ENCODE peak calls at places on chromosome 3, in four cellular contexts. One of them, this sample, is unnamed.
A peak's percentile ranks its signal among the peaks of the same experiment; 100 is the strongest.

GRCh38 chr3:14222457-14222856 is 43.8 kb downstream of the LSM3 start:
- DNase-seq in small intestine: no peak
- DNase-seq in cardiac muscle cell: no peak
- DNase-seq in naive thymus-derived CD4-positive, alpha-beta T cell: no peak
- DNase-seq in this sample: no peak

GRCh38 chr3:131549340-131549739 is 46.6 kb upstream of the MRPL3 start:
- DNase-seq in small intestine: no peak
- DNase-seq in cardiac muscle cell: no peak
- DNase-seq in naive thymus-derived CD4-positive, alpha-beta T cell: no peak
- DNase-seq in this sample: no peak

GRCh38 chr3:190053919-190054672 is 66.6 kb downstream of the P3H2 start:
- DNase-seq in small intestine: no peak
- DNase-seq in cardiac muscle cell: peak; percentile 62
- DNase-seq in naive thymus-derived CD4-positive, alpha-beta T cell: no peak
- DNase-seq in this sample: no peak

GRCh38 chr3:107431298-107432012 is 54.2 kb downstream of the CCDC54 start:
- DNase-seq in small intestine: peak; percentile 64
- DNase-seq in cardiac muscle cell: peak; percentile 67
- DNase-seq in naive thymus-derived CD4-positive, alpha-beta T cell: peak; percentile 45
- DNase-seq in this sample: no peak

GRCh38 chr3:57199895-57200297 is at the start of gene HESX1:
- DNase-seq in small intestine: no peak
- DNase-seq in cardiac muscle cell: no peak
- DNase-seq in naive thymus-derived CD4-positive, alpha-beta T cell: no peak
- DNase-seq in this sample: no peak

GRCh38 chr3:195129644-195130492 is 141.1 kb downstream of the XXYLT1 start:
- DNase-seq in small intestine: no peak
- DNase-seq in cardiac muscle cell: no peak
- DNase-seq in naive thymus-derived CD4-positive, alpha-beta T cell: no peak
- DNase-seq in this sample: no peak

GRCh38 chr3:12948891-12949711 is 107.7 kb upstream of the RPL32 start:
- DNase-seq in small intestine: no peak
- DNase-seq in cardiac muscle cell: peak; percentile 62
- DNase-seq in naive thymus-derived CD4-positive, alpha-beta T cell: no peak
- DNase-seq in this sample: no peak

GRCh38 chr3:55402886-55403605 is 84.1 kb downstream of the WNT5A start:
- DNase-seq in small intestine: no peak
- DNase-seq in cardiac muscle cell: no peak
- DNase-seq in naive thymus-derived CD4-positive, alpha-beta T cell: no peak
- DNase-seq in this sample: no peak

GRCh38 chr3:148518520-148518919 is 179.2 kb upstream of the AGTR1 start:
- DNase-seq in small intestine: no peak
- DNase-seq in cardiac muscle cell: no peak
- DNase-seq in naive thymus-derived CD4-positive, alpha-beta T cell: no peak
- DNase-seq in this sample: no peak

GRCh38 chr3:128482857-128483656 is 9.9 kb downstream of the GATA2 start:
- DNase-seq in small intestine: no peak
- DNase-seq in cardiac muscle cell: peak; percentile 70
- DNase-seq in naive thymus-derived CD4-positive, alpha-beta T cell: no peak
- DNase-seq in this sample: no peak

GRCh38 chr3:128481438-128481942 is 11.5 kb downstream of the GATA2 start:
- DNase-seq in small intestine: no peak
- DNase-seq in cardiac muscle cell: no peak
- DNase-seq in naive thymus-derived CD4-positive, alpha-beta T cell: no peak
- DNase-seq in this sample: no peak

GRCh38 chr3:128480717-128481437 is 12.1 kb downstream of the GATA2 start:
- DNase-seq in small intestine: no peak
- DNase-seq in cardiac muscle cell: no peak
- DNase-seq in naive thymus-derived CD4-positive, alpha-beta T cell: no peak
- DNase-seq in this sample: no peak

GRCh38 chr3:128483657-128484403 is 9.2 kb downstream of the GATA2 start:
- DNase-seq in small intestine: no peak
- DNase-seq in cardiac muscle cell: no peak
- DNase-seq in naive thymus-derived CD4-positive, alpha-beta T cell: no peak
- DNase-seq in this sample: no peak

DNA sequence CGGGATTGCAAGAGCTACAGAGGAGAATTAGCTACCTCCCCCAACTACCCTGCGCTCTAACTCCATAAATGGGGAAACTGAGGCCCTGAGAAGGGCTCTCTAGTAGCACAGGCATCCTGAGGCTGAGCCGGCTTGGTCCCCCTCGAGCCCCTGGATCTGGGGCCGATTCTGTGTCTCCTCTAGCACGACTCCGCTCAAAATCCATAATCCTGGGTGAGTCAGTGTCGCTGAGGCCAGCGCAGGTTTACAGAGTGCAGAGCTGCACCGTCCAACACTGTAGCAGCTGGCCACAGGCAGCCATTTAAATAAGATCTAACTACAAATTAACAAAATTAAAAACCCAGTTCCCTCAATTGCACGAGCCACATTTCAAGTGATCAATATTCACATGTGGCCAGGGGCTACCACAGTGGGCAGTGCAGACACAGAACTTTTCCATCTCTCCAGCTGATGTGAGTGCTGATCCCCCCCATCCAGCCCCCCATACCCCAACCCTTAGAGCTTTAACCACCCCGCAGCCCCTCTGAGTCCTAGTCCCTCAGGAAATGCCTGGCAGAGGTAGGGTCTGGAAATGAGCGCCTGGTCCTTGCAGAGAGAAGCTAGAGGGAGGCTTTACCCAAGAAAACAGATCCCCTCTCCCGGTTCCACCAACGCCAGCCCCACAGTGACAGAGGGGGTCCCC is 10.7 kb downstream of the GATA2 start:
- DNase-seq in small intestine: no peak
- DNase-seq in cardiac muscle cell: no peak
- DNase-seq in naive thymus-derived CD4-positive, alpha-beta T cell: no peak
- DNase-seq in this sample: no peak
- H3K27ac ChIP-seq in small intestine: no peak overlapping the region
- H3K27ac ChIP-seq in cardiac muscle cell: no peak overlapping the region
- H3K27ac ChIP-seq in naive thymus-derived CD4-positive, alpha-beta T cell: no peak overlapping the region
- H3K27ac ChIP-seq in this sample: no peak overlapping the region

DNA sequence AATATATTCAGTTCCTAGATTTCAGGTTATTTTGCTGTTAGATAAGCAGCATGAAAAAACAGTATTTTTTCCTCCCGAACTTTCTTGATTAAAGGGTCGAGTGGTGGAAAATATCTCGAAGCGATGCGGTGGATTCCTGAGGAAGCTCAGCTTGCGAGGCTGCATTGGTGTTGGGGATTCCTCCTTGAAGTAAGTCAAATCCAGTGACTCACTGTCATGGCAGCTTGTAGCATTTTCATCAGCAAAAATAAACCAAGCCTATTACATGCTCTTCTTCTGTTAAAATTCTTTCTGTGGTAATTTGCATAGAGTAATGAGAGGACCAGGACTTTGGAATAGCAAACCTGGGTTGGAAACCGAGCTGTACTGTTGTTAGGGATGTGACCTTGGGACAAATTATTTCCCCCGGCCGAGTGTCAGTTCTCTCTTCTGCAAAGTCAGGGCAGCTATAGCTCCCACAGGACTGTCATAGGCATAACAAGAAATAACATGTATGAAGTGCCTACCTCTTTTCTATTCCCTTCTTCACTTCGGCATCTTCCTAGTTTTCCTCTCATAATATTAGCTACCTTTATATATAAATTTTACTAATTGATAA is 75.6 kb downstream of the UBP1 start:
- DNase-seq in small intestine: no peak
- DNase-seq in cardiac muscle cell: no peak
- DNase-seq in naive thymus-derived CD4-positive, alpha-beta T cell: no peak
- DNase-seq in this sample: no peak
- H3K27ac ChIP-seq in small intestine: no peak overlapping the region
- H3K27ac ChIP-seq in cardiac muscle cell: no peak overlapping the region
- H3K27ac ChIP-seq in naive thymus-derived CD4-positive, alpha-beta T cell: no peak overlapping the region
- H3K27ac ChIP-seq in this sample: no peak overlapping the region

GRCh38 chr3:156434921-156435320 is 120.0 kb downstream of the SSR3 start:
- DNase-seq in small intestine: no peak
- DNase-seq in cardiac muscle cell: no peak
- DNase-seq in naive thymus-derived CD4-positive, alpha-beta T cell: no peak
- DNase-seq in this sample: no peak

GRCh38 chr3:156432563-156432962 is 122.4 kb downstream of the SSR3 start:
- DNase-seq in small intestine: no peak
- DNase-seq in cardiac muscle cell: no peak
- DNase-seq in naive thymus-derived CD4-positive, alpha-beta T cell: no peak
- DNase-seq in this sample: no peak

GRCh38 chr3:156431334-156432121 is 123.4 kb downstream of the SSR3 start:
- DNase-seq in small intestine: no peak
- DNase-seq in cardiac muscle cell: no peak
- DNase-seq in naive thymus-derived CD4-positive, alpha-beta T cell: no peak
- DNase-seq in this sample: no peak

GRCh38 chr3:156433910-156434309 is 121.0 kb downstream of the SSR3 start:
- DNase-seq in small intestine: no peak
- DNase-seq in cardiac muscle cell: peak; percentile 27
- DNase-seq in naive thymus-derived CD4-positive, alpha-beta T cell: no peak
- DNase-seq in this sample: no peak

DNA sequence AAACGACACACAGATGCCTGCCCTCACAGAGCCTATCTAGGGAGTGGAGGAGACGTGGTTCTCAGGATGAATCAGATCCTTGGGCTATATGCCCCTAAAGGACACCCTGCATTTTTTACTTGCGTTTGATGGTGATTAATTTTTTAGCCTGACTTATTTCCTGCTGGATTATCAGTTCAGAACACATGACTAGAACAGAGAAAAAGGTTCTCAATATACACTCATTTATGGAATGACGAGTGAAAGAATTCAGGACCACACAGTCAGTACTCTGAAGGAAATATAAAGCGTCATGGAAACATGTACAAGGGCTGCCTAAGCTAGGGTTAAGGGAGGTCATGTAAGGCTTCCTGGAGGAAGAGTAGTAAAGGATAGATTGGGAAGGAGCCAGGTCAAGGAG is 121.8 kb downstream of the SSR3 start:
- DNase-seq in small intestine: no peak
- DNase-seq in cardiac muscle cell: peak; percentile 68
- DNase-seq in naive thymus-derived CD4-positive, alpha-beta T cell: no peak
- DNase-seq in this sample: no peak
- H3K27ac ChIP-seq in small intestine: no peak overlapping the region
- H3K27ac ChIP-seq in cardiac muscle cell: no peak overlapping the region
- H3K27ac ChIP-seq in naive thymus-derived CD4-positive, alpha-beta T cell: no peak overlapping the region
- H3K27ac ChIP-seq in this sample: no peak overlapping the region

GRCh38 chr3:48996640-48997039 is 6.6 kb downstream of the P4HTM start:
- DNase-seq in small intestine: no peak
- DNase-seq in cardiac muscle cell: no peak
- DNase-seq in naive thymus-derived CD4-positive, alpha-beta T cell: no peak
- DNase-seq in this sample: no peak
- H3K27ac ChIP-seq in small intestine: no peak overlapping the region
- H3K27ac ChIP-seq in cardiac muscle cell: no peak overlapping the region
- H3K27ac ChIP-seq in naive thymus-derived CD4-positive, alpha-beta T cell: no peak overlapping the region
- H3K27ac ChIP-seq in this sample: no peak overlapping the region

DNA sequence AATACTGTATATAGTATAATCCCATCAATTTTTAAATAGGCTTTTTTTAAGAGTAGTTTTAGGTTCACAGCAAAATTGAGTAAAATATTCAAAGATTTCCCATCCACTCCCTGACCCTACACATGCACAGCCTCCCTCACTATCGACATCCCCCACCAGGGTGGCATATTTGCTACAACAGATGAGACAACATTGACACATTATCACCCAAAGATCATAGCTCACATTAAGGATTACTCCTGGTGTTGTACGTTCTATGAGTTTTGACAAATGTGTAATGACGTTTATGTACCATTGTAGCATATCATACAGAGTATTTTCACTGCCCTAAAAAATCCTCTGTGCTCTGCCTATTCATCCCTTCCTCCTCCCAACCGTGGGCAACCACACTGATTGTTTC is 39.3 kb downstream of the LHFPL4 start:
- DNase-seq in small intestine: no peak
- DNase-seq in cardiac muscle cell: no peak
- DNase-seq in naive thymus-derived CD4-positive, alpha-beta T cell: no peak
- DNase-seq in this sample: no peak
- H3K27ac ChIP-seq in small intestine: no peak overlapping the region
- H3K27ac ChIP-seq in cardiac muscle cell: no peak overlapping the region
- H3K27ac ChIP-seq in naive thymus-derived CD4-positive, alpha-beta T cell: no peak overlapping the region
- H3K27ac ChIP-seq in this sample: no peak overlapping the region

GRCh38 chr3:179929091-179929529 is 107.6 kb downstream of the PEX5L start:
- DNase-seq in small intestine: peak; percentile 32
- DNase-seq in cardiac muscle cell: peak; percentile 73
- DNase-seq in naive thymus-derived CD4-positive, alpha-beta T cell: peak; percentile 22
- DNase-seq in this sample: peak; percentile 55
- H3K27ac ChIP-seq in small intestine: no peak overlapping the region
- H3K27ac ChIP-seq in cardiac muscle cell: no peak overlapping the region
- H3K27ac ChIP-seq in naive thymus-derived CD4-positive, alpha-beta T cell: no peak overlapping the region
- H3K27ac ChIP-seq in this sample: no peak overlapping the region